ENCODE peak calls at places on chromosomes 6 and 20, in five cellular contexts. Z, A, B, O and V are unnamed samples.

GRCh38 chr20:3646067-3646440 is 17.1 kb downstream of the GFRA4 start:
- DNase-seq in Z (no peak), A (peak; percentile 63), B (no peak), O (no peak), V (no peak)

GRCh38 chr20:19079536-19080299 is 132.7 kb upstream of the SLC24A3 start:
- DNase-seq in Z (no peak), A (peak; percentile 29), B (no peak), O (no peak), V (no peak)

GRCh38 chr6:134394905-134395304 is 77.0 kb upstream of the SGK1 start:
- DNase-seq in Z (no peak), A (peak; percentile 21), B (no peak), O (no peak), V (no peak)

GRCh38 chr20:46945465-46945864 is 50.8 kb downstream of the EYA2 start:
- DNase-seq in Z (no peak), A (no peak), B (no peak), O (no peak), V (no peak)

GRCh38 chr6:13711726-13712484 is at the start of gene RANBP9:
- DNase-seq in Z (peak; percentile 84), A (peak; percentile 91), B (peak; percentile 72), O (peak; percentile 87), V (peak; percentile 86)

GRCh38 chr6:53090576-53090975 is 25.4 kb downstream of the FBXO9 start:
- DNase-seq in Z (no peak), A (peak; percentile 62), B (no peak), O (no peak), V (no peak)

GRCh38 chr6:89034586-89035251 is 45.8 kb upstream of the PNRC1 start:
- DNase-seq in Z (no peak), A (peak; percentile 56), B (no peak), O (no peak), V (peak; percentile 32)

GRCh38 chr20:63831696-63832686 is 927 bp upstream of the ZBTB46 start:
- DNase-seq in Z (no peak), A (no peak), B (no peak), O (no peak), V (peak; percentile 62)

GRCh38 chr6:38088794-38089193 is 269.3 kb downstream of the ZFAND3 start:
- DNase-seq in Z (no peak), A (no peak), B (no peak), O (no peak), V (no peak)

GRCh38 chr6:123316733-123317323 is 319.9 kb downstream of the TRDN start:
- DNase-seq in Z (no peak), A (peak; percentile 41), B (no peak), O (no peak), V (no peak)

GRCh38 chr6:118509009-118509617 is 39.0 kb upstream of the PLN start:
- DNase-seq in Z (peak; percentile 9), A (peak; percentile 59), B (no peak), O (no peak), V (no peak)

GRCh38 chr6:137849709-137850093 is 17.4 kb upstream of the TNFAIP3 start:
- DNase-seq in Z (no peak), A (no peak), B (no peak), O (no peak), V (no peak)

GRCh38 chr20:52783769-52784168 is 188.4 kb upstream of the TSHZ2 start:
- DNase-seq in Z (no peak), A (peak; percentile 4), B (no peak), O (peak; percentile 44), V (peak; percentile 20)

GRCh38 chr6:33252758-33253157 is 18.9 kb downstream of the VPS52 start:
- DNase-seq in Z (no peak), A (peak; percentile 57), B (no peak), O (no peak), V (no peak)

GRCh38 chr6:48036316-48036715 is 74.7 kb downstream of the PTCHD4 start:
- DNase-seq in Z (no peak), A (peak; percentile 66), B (no peak), O (no peak), V (no peak)

GRCh38 chr20:14065774-14066173 is 70.5 kb downstream of the MACROD2 start:
- DNase-seq in Z (no peak), A (no peak), B (no peak), O (no peak), V (no peak)

GRCh38 chr6:81929828-81930227 is 177.3 kb upstream of the TENT5A start:
- DNase-seq in Z (no peak), A (no peak), B (no peak), O (no peak), V (no peak)

GRCh38 chr6:122610690-122611455 is 668 bp downstream of the PKIB start:
- DNase-seq in Z (peak; percentile 35), A (peak; percentile 61), B (no peak), O (peak; percentile 29), V (peak; percentile 69)

GRCh38 chr20:54680872-54681297 is 205.5 kb downstream of the DOK5 start:
- DNase-seq in Z (peak; percentile 45), A (peak; percentile 53), B (no peak), O (peak; percentile 26), V (no peak)

GRCh38 chr6:127051571-127052260 is 66.8 kb upstream of the RSPO3 start:
- DNase-seq in Z (no peak), A (peak; percentile 77), B (no peak), O (no peak), V (no peak)

GRCh38 chr20:22584630-22584921 is 204 bp upstream of the FOXA2 start:
- DNase-seq in Z (no peak), A (no peak), B (no peak), O (no peak), V (peak; percentile 90)

GRCh38 chr6:136669299-136669699 is 119.1 kb upstream of the MAP7 start:
- DNase-seq in Z (peak; percentile 9), A (peak; percentile 85), B (no peak), O (no peak), V (no peak)

GRCh38 chr6:17219098-17219497 is 62.1 kb upstream of the RBM24 start:
- DNase-seq in Z (no peak), A (no peak), B (no peak), O (no peak), V (no peak)

GRCh38 chr6:168574699-168575195 is 133.8 kb downstream of the SMOC2 start:
- DNase-seq in Z (no peak), A (no peak), B (no peak), O (no peak), V (peak; percentile 37)

GRCh38 chr20:49591217-49591865 is 23.4 kb upstream of the PTGIS start:
- DNase-seq in Z (no peak), A (no peak), B (no peak), O (no peak), V (no peak)

GRCh38 chr20:35729836-35730582 is 12.1 kb downstream of the RBM39 start:
- DNase-seq in Z (no peak), A (no peak), B (no peak), O (no peak), V (no peak)

GRCh38 chr20:32021091-32021490 is 10.9 kb downstream of the CCM2L start:
- DNase-seq in Z (no peak), A (peak; percentile 32), B (no peak), O (no peak), V (no peak)

GRCh38 chr6:3390698-3391097 is 66.2 kb downstream of the SLC22A23 start:
- DNase-seq in Z (no peak), A (peak; percentile 15), B (no peak), O (no peak), V (peak; percentile 93)

GRCh38 chr6:37177083-37177949 is 7.4 kb downstream of the PIM1 start:
- DNase-seq in Z (no peak), A (no peak), B (peak; percentile 92), O (no peak), V (no peak)

GRCh38 chr6:170116643-170117042 is 174.2 kb downstream of the DLL1 start:
- DNase-seq in Z (no peak), A (no peak), B (no peak), O (no peak), V (no peak)